ENCODE peak calls at places on chromosomes 4 and X, in eight cellular contexts. L is T-cell; R is T-helper 1 cell; U is stimulated activated CD4-positive, alpha-beta T cell treated with anti-CD3 and anti-CD28 coated beads, TNF-alpha, amount 100 ng/mL, for 48 hours; I is activated CD4-positive, alpha-beta T cell treated with anti-CD3 and anti-CD28 coated beads, Interleukin-2, amount 10 ng/mL, durations not matched to agents 7 days and 5 days; G is H9; J is NCI-H1105; P is neural crest cell. C is an unnamed sample.

GRCh38 chr4:30727409-30727808 is 7.2 kb downstream of the PCDH7 start:
- DNase-seq in G (no peak), I (no peak), J (no peak), P (no peak), L (no peak), R (no peak), U (no peak), C (no peak)

GRCh38 chr4:176054942-176055341 is 10.7 kb upstream of the WDR17 start:
- DNase-seq in G (no peak), I (no peak), J (no peak), U (no peak), R (no peak), P (no peak), L (no peak), C (no peak)

GRCh38 chr4:164731827-164732474 is 22.0 kb upstream of the SMIM31 start:
- DNase-seq in P (peak; percentile 72), L (no peak), R (no peak), G (peak; percentile 52), I (peak; percentile 55), U (peak; percentile 15), J (peak; percentile 8), C (no peak)

GRCh38 chrX:147476008-147476407 is 435.7 kb upstream of the FMR1 start:
- DNase-seq in R (no peak), G (no peak), J (peak; percentile 12), U (no peak), I (peak; percentile 23), P (peak; percentile 1), L (no peak), C (no peak)

GRCh38 chr4:156291317-156291716 is 337.7 kb upstream of the CTSO start:
- DNase-seq in I (no peak), P (no peak), U (no peak), R (no peak), L (no peak), G (no peak), J (no peak), C (no peak)

GRCh38 chr4:149441338-149441737 is 374.3 kb downstream of the IQCM start:
- DNase-seq in G (no peak), P (no peak), I (no peak), U (no peak), R (no peak), L (no peak), J (no peak), C (peak; percentile 4)

GRCh38 chrX:51837926-51838325 is 55.5 kb upstream of the MAGED1 start:
- DNase-seq in U (no peak), P (no peak), L (no peak), J (peak; percentile 36), I (no peak), R (no peak), G (no peak), C (peak; percentile 20)

GRCh38 chr4:1383728-1384591 is 22.3 kb downstream of the NKX1-1 start:
- DNase-seq in J (no peak), P (no peak), G (no peak), L (no peak), R (peak; percentile 4), U (no peak), I (no peak), C (no peak)

GRCh38 chrX:8981742-8982141 is 52.2 kb downstream of the FAM9B start:
- DNase-seq in J (no peak), U (peak; percentile 10), L (no peak), P (no peak), I (peak; percentile 22), R (no peak), G (no peak), C (no peak)

GRCh38 chrX:109590176-109590575 is 34.8 kb downstream of the KCNE5 start:
- DNase-seq in J (no peak), R (no peak), U (no peak), G (no peak), L (no peak), P (no peak), I (no peak), C (no peak)

GRCh38 chr4:135269125-135269772 is 1067.7 kb upstream of the PABPC4L start:
- DNase-seq in P (no peak), U (no peak), L (no peak), R (no peak), J (no peak), G (no peak), I (no peak), C (no peak)

GRCh38 chr4:141524116-141524515 is 112.3 kb upstream of the IL15 start:
- DNase-seq in P (no peak), J (no peak), I (no peak), R (no peak), G (no peak), U (no peak), L (no peak), C (no peak)

GRCh38 chr4:1402516-1403101 is 3.6 kb downstream of the NKX1-1 start:
- DNase-seq in I (no peak), L (no peak), P (no peak), U (no peak), J (no peak), G (peak; percentile 34), R (no peak), C (no peak)